ENCODE peak calls at places on chromosome 17, in four cellular contexts. U, Z, Y and M are unnamed samples.

GRCh38 chr17:43734376-43734775 is 24.2 kb downstream of the SOST start:
- DNase-seq in U (no peak), Z (no peak), Y (no peak), M (peak; percentile 10)

GRCh38 chr17:80819422-80820164 is 172.0 kb upstream of the CHMP6 start:
- DNase-seq in U (no peak), Z (no peak), Y (no peak), M (peak; percentile 64)

GRCh38 chr17:48045270-48046001 is 2.7 kb upstream of the NFE2L1 start:
- DNase-seq in U (no peak), Z (no peak), Y (no peak), M (no peak)

GRCh38 chr17:73427198-73427597 is 115.4 kb upstream of the CDC42EP4 start:
- DNase-seq in U (no peak), Z (no peak), Y (no peak), M (no peak)

GRCh38 chr17:51407576-51407975 is 147.2 kb downstream of the UTP18 start:
- DNase-seq in U (no peak), Z (no peak), Y (no peak), M (no peak)

GRCh38 chr17:8151641-8152111 is 528 bp downstream of the PER1 start:
- DNase-seq in U (peak; percentile 90), Z (peak; percentile 53), Y (peak; percentile 96), M (peak; percentile 96)

GRCh38 chr17:70563301-70563820 is 394.0 kb downstream of the KCNJ2 start:
- DNase-seq in U (no peak), Z (no peak), Y (no peak), M (no peak)

GRCh38 chr17:73976147-73976546 is 227.3 kb upstream of the RPL38 start:
- DNase-seq in U (no peak), Z (no peak), Y (no peak), M (no peak)

GRCh38 chr17:64662774-64663367 is 764 bp upstream of the SMURF2 start:
- DNase-seq in U (no peak), Z (no peak), Y (no peak), M (no peak)

GRCh38 chr17:76696763-76697701 is 13.7 kb downstream of the MXRA7 start:
- DNase-seq in U (no peak), Z (no peak), Y (peak; percentile 82), M (peak; percentile 74)

GRCh38 chr17:78875738-78876597 is 27.0 kb downstream of the CEP295NL start:
- DNase-seq in U (no peak), Z (no peak), Y (no peak), M (no peak)

GRCh38 chr17:39027037-39027436 is 59.8 kb upstream of the FBXO47 start:
- DNase-seq in U (peak; percentile 76), Z (no peak), Y (peak; percentile 80), M (peak; percentile 88)

DNA sequence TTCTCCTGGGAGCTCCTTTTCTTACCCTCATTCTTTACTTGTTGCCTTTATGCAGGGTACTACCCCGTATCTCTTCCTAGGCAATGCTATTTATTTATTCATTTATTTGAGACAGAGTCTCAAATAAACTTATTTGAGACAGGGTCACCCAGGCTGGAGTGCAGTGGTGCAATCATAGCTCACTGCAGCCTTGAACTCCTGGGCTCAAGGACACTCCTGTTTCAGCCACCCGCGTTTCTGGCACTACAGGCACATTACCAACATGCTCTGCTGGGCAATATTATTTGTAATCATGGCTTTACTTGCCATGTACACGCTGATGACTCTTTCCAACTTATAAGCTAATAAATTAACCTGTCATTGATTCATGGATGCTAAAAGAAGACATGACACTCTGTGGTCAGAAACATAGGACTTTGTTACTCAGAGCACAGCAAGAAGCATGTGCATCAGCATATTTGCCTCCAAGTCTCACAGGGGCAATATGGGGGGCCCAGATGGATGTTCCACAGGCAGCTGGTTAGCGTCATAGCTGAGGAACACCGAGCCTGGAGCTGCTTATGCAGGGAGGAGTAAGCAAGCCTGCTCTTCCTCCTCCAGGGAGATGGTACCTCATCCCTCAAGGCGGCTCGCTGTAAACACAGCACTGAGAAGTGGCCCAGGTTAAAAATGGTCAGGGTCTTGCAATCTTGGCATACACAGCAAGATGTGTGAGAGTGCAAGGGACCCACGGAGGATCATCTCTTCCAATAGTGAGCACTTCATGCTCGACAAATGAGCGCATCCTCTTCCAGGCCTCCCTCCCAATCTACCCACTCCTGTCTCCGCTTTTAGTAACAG is 4.2 kb upstream of the LRRC75A start:
- DNase-seq in U (no peak), Z (no peak), Y (no peak), M (no peak)
- H3K4me3 ChIP-seq in U (no peak overlapping the region), Z (no peak overlapping the region), Y (no peak overlapping the region), M (no peak overlapping the region)

DNA sequence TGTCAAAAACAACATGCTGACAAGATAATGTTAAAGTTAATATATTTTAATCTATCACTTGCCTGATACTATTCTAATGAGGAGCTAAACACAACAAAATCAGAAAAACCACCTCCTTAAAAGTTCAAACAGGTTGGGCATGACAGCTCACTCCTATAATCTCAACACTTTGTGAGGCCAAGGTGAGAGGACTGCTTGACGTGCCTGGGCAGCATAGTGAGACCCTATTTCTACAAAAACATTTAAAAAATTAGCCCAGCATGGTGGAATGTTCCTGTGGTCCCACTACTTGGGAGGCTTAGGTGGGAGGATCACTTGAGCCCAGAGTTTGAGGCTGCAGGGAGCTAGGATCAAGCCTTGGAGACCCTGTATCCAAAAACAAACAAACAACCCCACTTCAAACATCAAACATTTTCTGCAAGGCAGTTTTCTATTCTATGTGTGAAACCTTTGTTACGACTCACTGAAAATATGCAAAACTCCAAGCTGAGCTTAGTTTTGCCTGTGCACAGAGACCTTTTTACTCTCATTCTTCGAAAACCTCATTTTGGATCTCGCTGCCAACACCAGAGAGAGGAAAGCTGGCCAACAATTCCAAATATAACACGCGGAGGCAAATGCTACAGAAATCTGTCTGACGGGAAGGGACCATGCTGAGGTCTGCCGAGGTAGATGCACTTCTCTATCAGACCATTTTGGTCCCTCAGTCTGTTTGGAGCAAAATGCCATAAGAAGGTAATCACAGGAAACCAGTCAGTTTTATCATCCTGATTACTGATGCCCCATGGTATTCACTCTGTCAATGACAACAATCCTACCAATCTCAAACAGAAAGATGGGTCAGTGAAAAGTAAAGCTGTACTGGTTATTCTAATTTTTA is 6.2 kb downstream of the PHF12 start:
- DNase-seq in U (no peak), Z (no peak), Y (no peak), M (no peak)
- H3K27ac ChIP-seq in U (no peak overlapping the region), Z (no peak overlapping the region), Y (peak overlapping the region; percentile 98), M (no peak overlapping the region)

DNA sequence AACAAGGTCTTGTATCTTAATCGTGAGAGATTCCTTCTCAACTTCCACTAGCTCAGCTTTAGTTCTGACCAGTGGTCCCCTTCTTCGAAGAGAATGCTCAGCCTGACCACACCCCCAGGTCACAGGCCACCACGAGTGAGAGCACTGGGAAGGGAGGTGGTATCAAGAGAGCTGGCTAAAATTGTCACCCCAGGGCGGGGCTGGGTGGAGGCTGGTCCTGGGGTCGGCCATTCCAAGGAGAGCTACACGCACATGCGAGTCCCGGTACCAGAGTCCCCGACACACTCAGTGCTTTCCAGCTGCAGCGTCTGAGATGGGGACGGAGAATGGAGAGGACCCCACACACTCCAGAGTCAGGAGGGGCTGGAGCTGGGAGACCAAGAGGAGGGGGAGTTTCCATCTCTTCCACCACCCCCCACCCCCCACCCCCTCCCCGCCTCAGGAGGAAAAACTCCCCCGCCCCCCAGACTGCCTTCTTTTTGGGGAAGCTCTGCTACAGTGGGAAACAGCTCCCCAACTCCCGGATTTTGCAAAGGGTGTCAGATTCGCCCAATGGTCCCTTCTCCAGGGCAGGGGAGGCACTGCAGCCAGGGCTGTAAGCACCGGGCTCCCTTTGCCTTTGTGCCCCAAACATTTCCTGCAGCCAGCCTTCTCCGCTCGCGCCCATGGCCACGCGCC is 1.6 kb downstream of the C1QL1 start:
- DNase-seq in U (no peak), Z (no peak), Y (no peak), M (no peak)
- H3K4me3 ChIP-seq in U (no peak overlapping the region), Z (no peak overlapping the region), Y (no peak overlapping the region), M (no peak overlapping the region)

GRCh38 chr17:32440722-32441121 is 3.6 kb upstream of the PSMD11 start:
- DNase-seq in U (no peak), Z (no peak), Y (no peak), M (no peak)
- H3K27ac ChIP-seq in U (no peak overlapping the region), Z (no peak overlapping the region), Y (no peak overlapping the region), M (no peak overlapping the region)